ENCODE peak calls at places on chromosome 2, in nine cellular contexts. Y is stomach; P is brain microvascular endothelial cell; U is uterus; A is HS-27A; O is AG08396; S is stimulated activated CD4-positive, alpha-beta T cell treated with anti-CD3 and anti-CD28 coated beads, Interleukin-12 subunit alpha, Interleukin-12 subunit beta, amount 100 ng/mL, for 48 hours; E is GM20000; V is NCI-H2081. D is an unnamed sample.

GRCh38 chr2:149617057-149617456 is 29.5 kb upstream of the MMADHC start:
- DNase-seq in O (no peak), E (no peak), Y (no peak), P (no peak), V (no peak), A (no peak), S (no peak), U (no peak), D (no peak)

GRCh38 chr2:149902104-149902503 is 314.5 kb upstream of the MMADHC start:
- DNase-seq in V (no peak), P (no peak), U (peak; percentile 17), O (no peak), S (no peak), A (no peak), E (no peak), Y (no peak), D (no peak)

GRCh38 chr2:76953733-76954347 is 568.3 kb downstream of the LRRTM4 start:
- DNase-seq in E (peak; percentile 14), A (no peak), Y (no peak), S (no peak), V (peak; percentile 84), U (no peak), O (peak; percentile 4), P (peak; percentile 11), D (peak; percentile 45)

GRCh38 chr2:75645643-75646042 is 940 bp upstream of the MRPL19 start:
- DNase-seq in Y (no peak), A (no peak), O (no peak), S (no peak), V (no peak), P (no peak), E (no peak), U (no peak), D (no peak)

GRCh38 chr2:232485333-232485756 is 2.3 kb downstream of the ECEL1 start:
- DNase-seq in S (no peak), U (no peak), E (no peak), V (peak; percentile 44), O (no peak), A (no peak), P (no peak), Y (no peak), D (no peak)

GRCh38 chr2:231490801-231491200 is 26.5 kb upstream of the NCL start:
- DNase-seq in S (no peak), O (no peak), P (no peak), U (no peak), Y (no peak), A (no peak), E (no peak), V (no peak), D (no peak)

GRCh38 chr2:131039908-131040660 is 53.2 kb downstream of the FAM168B start:
- DNase-seq in P (no peak), V (no peak), U (no peak), O (peak; percentile 70), Y (no peak), A (no peak), S (no peak), E (peak; percentile 62), D (no peak)

GRCh38 chr2:71614976-71615768 is 161.8 kb downstream of the DYSF start:
- DNase-seq in V (no peak), E (no peak), P (peak; percentile 35), A (no peak), O (peak; percentile 67), S (no peak), Y (peak; percentile 34), U (peak; percentile 62), D (no peak)

GRCh38 chr2:48519608-48520007 is 10.3 kb upstream of the STON1 start:
- DNase-seq in E (no peak), O (no peak), S (no peak), P (no peak), A (no peak), Y (no peak), U (no peak), V (no peak), D (no peak)

GRCh38 chr2:104574367-104574766 is 279.5 kb upstream of the POU3F3 start:
- DNase-seq in Y (no peak), E (no peak), U (no peak), A (no peak), S (no peak), V (no peak), P (no peak), O (no peak), D (no peak)

GRCh38 chr2:232455426-232456255 is at the start of gene ALPI:
- DNase-seq in O (no peak), P (no peak), V (no peak), E (no peak), Y (no peak), S (no peak), U (no peak), A (no peak), D (no peak)

GRCh38 chr2:9656270-9656766 is 25.5 kb upstream of the YWHAQ start:
- DNase-seq in E (peak; percentile 82), O (peak; percentile 86), V (no peak), Y (no peak), S (peak; percentile 64), P (peak; percentile 99), A (peak; percentile 62), U (no peak), D (no peak)

GRCh38 chr2:33099989-33100388 is 153.2 kb downstream of the LTBP1 start:
- DNase-seq in S (no peak), O (no peak), Y (no peak), A (no peak), E (no peak), U (no peak), P (no peak), V (no peak), D (no peak)

GRCh38 chr2:69151974-69152373 is 139.0 kb downstream of the ANTXR1 start:
- DNase-seq in U (peak; percentile 44), Y (no peak), P (no peak), O (no peak), V (no peak), E (no peak), A (no peak), S (no peak), D (no peak)

GRCh38 chr2:201515573-201516246 is 64.2 kb downstream of the STRADB start:
- DNase-seq in O (no peak), A (no peak), E (no peak), S (no peak), V (no peak), U (no peak), Y (no peak), P (no peak), D (no peak)

GRCh38 chr2:239506101-239506808 is 105.4 kb upstream of the HDAC4 start:
- DNase-seq in E (no peak), U (no peak), V (no peak), P (no peak), A (no peak), Y (no peak), S (no peak), O (no peak), D (no peak)

GRCh38 chr2:211270257-211270656 is 713.9 kb downstream of the CPS1 start:
- DNase-seq in V (no peak), P (no peak), U (no peak), Y (no peak), A (no peak), O (no peak), S (no peak), E (no peak), D (no peak)

GRCh38 chr2:24970483-24971299 is 1.1 kb downstream of the DNAJC27 start:
- DNase-seq in O (no peak), U (no peak), Y (no peak), E (no peak), V (no peak), A (peak; percentile 9), S (no peak), P (peak; percentile 12), D (no peak)

GRCh38 chr2:118812530-118812929 is 34.9 kb downstream of the EN1 start:
- DNase-seq in U (no peak), A (no peak), S (no peak), Y (no peak), P (no peak), V (no peak), E (no peak), O (no peak), D (no peak)

GRCh38 chr2:226489765-226490164 is 309.9 kb downstream of the IRS1 start:
- DNase-seq in Y (no peak), U (no peak), P (peak; percentile 67), V (no peak), E (peak; percentile 3), S (no peak), O (peak; percentile 37), A (peak; percentile 45), D (no peak)

GRCh38 chr2:166361351-166362153 is 14.2 kb downstream of the SCN9A start:
- DNase-seq in S (no peak), P (peak; percentile 29), U (no peak), Y (no peak), A (no peak), E (no peak), O (no peak), V (peak; percentile 30), D (no peak)

GRCh38 chr2:152062130-152063091 is 36.4 kb downstream of the CACNB4 start:
- DNase-seq in P (peak; percentile 49), O (peak; percentile 58), S (no peak), A (peak; percentile 31), E (peak; percentile 36), U (peak; percentile 58), Y (no peak), V (no peak), D (no peak)

GRCh38 chr2:131040661-131041401 is 52.4 kb downstream of the FAM168B start:
- DNase-seq in O (no peak), S (no peak), Y (no peak), P (peak; percentile 24), E (no peak), A (no peak), V (no peak), U (no peak), D (no peak)

GRCh38 chr2:100554788-100555407 is 7.9 kb upstream of the PDCL3 start:
- DNase-seq in Y (no peak), S (peak; percentile 25), U (no peak), E (no peak), A (no peak), V (no peak), O (no peak), P (no peak), D (no peak)

GRCh38 chr2:224165901-224166319 is 126.8 kb upstream of the SERPINE2 start:
- DNase-seq in S (no peak), Y (no peak), U (no peak), V (no peak), E (no peak), P (no peak), A (no peak), O (no peak), D (no peak)

D was measured in NCI-H2029 treated with DMSO at 0.1 percent for 48 hours.